ENCODE peak calls at places on chromosomes 4 and X, in five cellular contexts. R, V, T, I and X are unnamed samples.

GRCh38 chrX:56248492-56248891 is 16.3 kb downstream of the KLF8 start:
- DNase-seq in V (peak; percentile 26), I (peak; percentile 49), T (no peak), R (peak; percentile 49), X (peak; percentile 50)

GRCh38 chrX:56564921-56565861 is 1.8 kb downstream of the UBQLN2 start:
- DNase-seq in V (no peak), I (peak; percentile 21), R (no peak), T (peak; percentile 6), X (peak; percentile 2)

GRCh38 chr4:80125252-80126177 is 52.5 kb upstream of the ANTXR2 start:
- DNase-seq in I (no peak), R (peak; percentile 50), V (no peak), T (peak; percentile 31), X (peak; percentile 52)

GRCh38 chrX:124963717-124964116 is 356.0 kb upstream of the TEX13C start:
- DNase-seq in R (no peak), V (no peak), I (no peak), T (no peak), X (no peak)

GRCh38 chr4:77268108-77268507 is 111.1 kb downstream of the CCNG2 start:
- DNase-seq in R (no peak), V (no peak), T (no peak), I (no peak), X (no peak)

GRCh38 chrX:150362599-150363481 is at the start of gene MAMLD1:
- DNase-seq in I (peak; percentile 46), R (peak; percentile 83), T (peak; percentile 73), V (peak; percentile 68), X (peak; percentile 37)

GRCh38 chrX:7272301-7272700 is 124.3 kb upstream of the PUDP start:
- DNase-seq in R (no peak), V (no peak), T (no peak), I (no peak), X (no peak)

GRCh38 chr4:113293043-113293560 is 243.6 kb downstream of the ANK2 start:
- DNase-seq in V (no peak), R (peak; percentile 86), T (no peak), I (no peak), X (peak; percentile 67)

GRCh38 chr4:71415491-71415890 is 76.7 kb downstream of the SLC4A4 start:
- DNase-seq in R (no peak), I (no peak), V (no peak), T (no peak), X (no peak)

GRCh38 chr4:32136081-32136787 is 1416.1 kb downstream of the PCDH7 start:
- DNase-seq in V (no peak), I (no peak), R (no peak), T (peak; percentile 96), X (no peak)

GRCh38 chr4:105496899-105497298 is 23.0 kb upstream of the PPA2 start:
- DNase-seq in I (no peak), R (no peak), T (no peak), V (no peak), X (no peak)

GRCh38 chr4:70670332-70671014 is 4.2 kb upstream of the JCHAIN start:
- DNase-seq in T (peak; percentile 33), V (no peak), R (peak; percentile 16), I (no peak), X (no peak)

GRCh38 chr4:55251352-55251751 is 94.7 kb upstream of the SRD5A3 start:
- DNase-seq in T (no peak), V (no peak), R (no peak), I (no peak), X (peak; percentile 66)

GRCh38 chr4:144644368-144645101 is 1.4 kb upstream of the HHIP start:
- DNase-seq in V (no peak), T (no peak), I (no peak), R (no peak), X (no peak)

GRCh38 chrX:69320116-69320515 is 154.9 kb upstream of the PJA1 start:
- DNase-seq in T (no peak), I (peak; percentile 6), R (no peak), V (no peak), X (no peak)

GRCh38 chr4:42398448-42399355 is 1.4 kb downstream of the SHISA3 start:
- DNase-seq in V (no peak), I (no peak), T (no peak), R (no peak), X (peak; percentile 13)
- TF ChIP-seq CTCF in V (no peak), I (no peak), T (no peak), R (no peak), X (no peak)

GRCh38 chr4:271492-272103 is 33.7 kb downstream of the ZNF732 start:
- DNase-seq in V (no peak), T (no peak), I (no peak), R (no peak), X (no peak)

GRCh38 chr4:273312-274017 is 31.8 kb downstream of the ZNF732 start:
- DNase-seq in R (no peak), V (no peak), T (no peak), I (no peak), X (no peak)
- H3K9me3 ChIP-seq in R (peaks cover 2% of the 10 kb centered on the region), V (peaks cover 79% of the 10 kb centered on the region), T (peaks cover 47% of the 10 kb centered on the region), I (peaks cover 22% of the 10 kb centered on the region), X (peaks cover 6% of the 10 kb centered on the region)

GRCh38 chrX:109472939-109473713 is 8.8 kb downstream of the GUCY2F start:
- DNase-seq in I (no peak), V (no peak), R (peak; percentile 7), T (peak; percentile 51), X (peak; percentile 77)

GRCh38 chrX:109475174-109475891 is 6.6 kb downstream of the GUCY2F start:
- DNase-seq in I (peak; percentile 20), V (no peak), T (peak; percentile 27), R (peak; percentile 51), X (peak; percentile 67)
- TF ChIP-seq CTCF in I (peak; percentile 38), V (no peak), T (peak; percentile 38), R (peak; percentile 54), X (peak; percentile 53)

GRCh38 chrX:44227981-44228380 is 115.5 kb downstream of the EFHC2 start:
- DNase-seq in T (no peak), I (no peak), R (no peak), V (no peak), X (no peak)
- H3K9me3 ChIP-seq in T (no peaks in the 10 kb centered on the region), I (no peaks in the 10 kb centered on the region), R (no peaks in the 10 kb centered on the region), V (no peaks in the 10 kb centered on the region), X (no peaks in the 10 kb centered on the region)

DNA sequence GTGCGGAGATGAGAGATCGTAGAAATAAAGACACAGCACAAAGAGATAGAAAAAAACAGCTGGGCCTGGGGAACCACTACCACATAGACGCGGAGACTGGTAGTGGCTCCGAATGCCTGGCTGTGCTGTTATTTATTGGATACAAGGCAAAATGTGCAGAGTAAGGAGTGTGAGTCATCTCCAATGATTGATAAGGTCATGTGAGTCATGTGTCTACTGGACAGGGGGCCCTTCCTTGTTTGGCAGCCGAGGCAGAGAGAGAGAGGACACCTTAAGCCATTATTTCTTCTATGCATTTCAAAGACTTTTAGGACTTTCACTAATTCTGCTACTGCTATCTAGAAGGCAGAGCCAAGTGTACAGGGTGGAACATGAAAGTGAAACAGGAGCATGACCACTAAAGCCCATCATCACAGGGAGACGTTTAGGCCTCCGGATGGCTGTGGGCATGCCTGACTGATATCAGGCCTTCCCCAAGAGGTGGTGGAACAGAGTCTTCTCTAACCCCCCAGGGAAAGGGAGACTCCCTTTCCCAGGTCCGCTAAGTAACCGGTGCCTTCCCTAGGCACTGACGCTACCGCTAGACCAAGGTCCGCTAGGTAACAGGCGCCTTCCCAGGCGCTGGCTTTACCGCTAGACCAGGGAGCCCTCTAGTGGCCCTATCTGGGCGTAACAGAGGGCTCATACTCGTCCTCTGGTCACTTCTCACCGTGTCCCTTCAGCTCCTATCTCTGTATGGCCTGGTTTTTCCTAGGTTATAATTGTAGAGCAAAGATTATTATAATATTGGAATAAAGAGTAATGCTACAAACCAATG is 921.5 kb upstream of the PCDH10 start:
- DNase-seq in T (peak; percentile 9), I (peak; percentile 24), R (peak; percentile 29), V (peak; percentile 10), X (peak; percentile 65)
- TF ChIP-seq CTCF in T (no peak), I (peak; percentile 23), R (peak; percentile 53), V (no peak), X (peak; percentile 57)

GRCh38 chr4:133151301-133151680 is 2.2 kb downstream of the PCDH10 start:
- DNase-seq in I (no peak), V (no peak), T (no peak), R (peak; percentile 15), X (peak; percentile 7)
- H3K9me3 ChIP-seq in I (no peaks in the 10 kb centered on the region), V (no peaks in the 10 kb centered on the region), T (no peaks in the 10 kb centered on the region), R (no peaks in the 10 kb centered on the region), X (no peaks in the 10 kb centered on the region)

DNA sequence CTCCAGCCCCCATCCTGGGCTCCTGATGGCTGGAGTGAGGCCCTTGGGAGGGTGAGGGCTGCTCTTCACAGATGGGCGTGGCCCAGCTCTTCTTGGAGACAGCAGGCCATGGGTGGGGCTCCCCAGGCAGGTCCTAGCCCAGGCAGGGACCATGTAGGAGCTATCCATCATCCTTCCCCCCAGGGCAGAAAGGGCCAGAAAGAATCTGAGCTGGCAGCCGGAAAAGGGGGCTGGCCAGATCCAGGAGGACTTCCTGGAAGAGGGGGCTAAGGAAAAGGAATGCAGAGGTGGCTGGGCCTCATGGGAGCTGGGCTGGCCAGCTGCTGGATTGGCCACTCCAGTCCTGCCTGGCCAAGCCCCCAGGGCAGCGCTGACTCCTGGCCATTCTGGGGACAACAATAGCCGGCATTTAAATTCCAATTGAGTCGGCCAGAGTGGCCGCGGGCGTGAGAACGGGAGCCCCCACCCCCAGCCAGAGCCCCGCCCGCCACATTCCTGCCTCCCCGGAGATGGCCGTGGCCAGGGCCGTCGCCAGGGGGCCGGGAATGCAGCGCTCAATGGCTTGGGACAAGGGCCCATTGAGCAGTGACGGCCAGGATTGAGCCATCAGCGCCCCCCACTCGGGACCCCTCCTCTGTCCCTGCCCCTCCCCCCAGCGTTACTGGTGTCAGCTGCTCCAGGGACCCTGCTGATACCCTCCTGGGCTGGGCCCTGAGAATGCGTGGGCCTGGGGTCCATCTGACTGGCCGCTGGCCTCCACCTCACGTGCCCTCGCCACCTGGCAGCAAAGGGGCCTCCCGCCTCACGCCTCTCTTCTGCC is 15.1 kb upstream of the FGFR3 start:
- DNase-seq in I (no peak), R (no peak), V (no peak), T (peak; percentile 43), X (peak; percentile 67)
- TF ChIP-seq CTCF in I (no peak), R (no peak), V (no peak), T (no peak), X (peak; percentile 13)

GRCh38 chr4:160414516-160414915 is 1311.6 kb downstream of the RAPGEF2 start:
- DNase-seq in V (no peak), I (no peak), R (no peak), T (no peak), X (no peak)
- H3K9me3 ChIP-seq in V (no peaks in the 10 kb centered on the region), I (no peaks in the 10 kb centered on the region), R (no peaks in the 10 kb centered on the region), T (no peaks in the 10 kb centered on the region), X (no peaks in the 10 kb centered on the region)

GRCh38 chrX:28223991-28224390 is 242.7 kb upstream of the DCAF8L1 start:
- DNase-seq in V (no peak), I (no peak), R (no peak), T (no peak), X (no peak)
- TF ChIP-seq CTCF in V (no peak), I (no peak), R (no peak), T (no peak), X (no peak)

GRCh38 chr4:11119474-11119873 is 309.2 kb downstream of the HS3ST1 start:
- DNase-seq in I (no peak), V (no peak), T (no peak), R (no peak), X (no peak)
- H3K9me3 ChIP-seq in I (no peaks in the 10 kb centered on the region), V (no peaks in the 10 kb centered on the region), T (no peaks in the 10 kb centered on the region), R (no peaks in the 10 kb centered on the region), X (no peaks in the 10 kb centered on the region)